ENCODE peak calls at places on chromosome 15, in ten cellular contexts. One of them, this sample, is unnamed.
A peak's percentile ranks its signal among the peaks of the same experiment; 100 is the strongest.

GRCh38 chr15:43828061-43828657 is 1.4 kb downstream of the WDR76 start:
- DNase-seq in Peyer's patch: no peak
- DNase-seq in Panc1: no peak
- DNase-seq in retinal pigment epithelial cell: no peak
- DNase-seq in thoracic aorta: no peak
- DNase-seq in heart left ventricle: no peak
- DNase-seq in testis: no peak
- DNase-seq in foreskin fibroblast: peak; percentile 3
- DNase-seq in choroid plexus epithelial cell: peak; percentile 21
- DNase-seq in fibroblast of lung: peak; percentile 15
- DNase-seq in this sample: no peak

GRCh38 chr15:69085325-69086081 is 71.0 kb downstream of the NOX5 start:
- DNase-seq in Peyer's patch: no peak
- DNase-seq in Panc1: no peak
- DNase-seq in retinal pigment epithelial cell: no peak
- DNase-seq in thoracic aorta: no peak
- DNase-seq in heart left ventricle: no peak
- DNase-seq in testis: no peak
- DNase-seq in foreskin fibroblast: no peak
- DNase-seq in choroid plexus epithelial cell: no peak
- DNase-seq in fibroblast of lung: no peak
- DNase-seq in this sample: no peak

GRCh38 chr15:88690331-88690730 is 51.5 kb downstream of the ISG20 start:
- DNase-seq in Peyer's patch: no peak
- DNase-seq in Panc1: no peak
- DNase-seq in retinal pigment epithelial cell: no peak
- DNase-seq in thoracic aorta: no peak
- DNase-seq in heart left ventricle: no peak
- DNase-seq in testis: no peak
- DNase-seq in foreskin fibroblast: no peak
- DNase-seq in choroid plexus epithelial cell: no peak
- DNase-seq in fibroblast of lung: no peak
- DNase-seq in this sample: peak; percentile 37

GRCh38 chr15:47293763-47294162 is 423.5 kb upstream of the SEMA6D start:
- DNase-seq in Peyer's patch: no peak
- DNase-seq in Panc1: no peak
- DNase-seq in retinal pigment epithelial cell: peak; percentile 97
- DNase-seq in thoracic aorta: no peak
- DNase-seq in heart left ventricle: peak; percentile 50
- DNase-seq in testis: peak; percentile 82
- DNase-seq in foreskin fibroblast: peak; percentile 86
- DNase-seq in choroid plexus epithelial cell: peak; percentile 98
- DNase-seq in fibroblast of lung: peak; percentile 99
- DNase-seq in this sample: peak; percentile 70

GRCh38 chr15:59396211-59396610 is 23.5 kb upstream of the MYO1E start:
- DNase-seq in Peyer's patch: no peak
- DNase-seq in Panc1: no peak
- DNase-seq in retinal pigment epithelial cell: no peak
- DNase-seq in thoracic aorta: no peak
- DNase-seq in heart left ventricle: no peak
- DNase-seq in testis: no peak
- DNase-seq in foreskin fibroblast: no peak
- DNase-seq in choroid plexus epithelial cell: no peak
- DNase-seq in fibroblast of lung: no peak
- DNase-seq in this sample: peak; percentile 19

GRCh38 chr15:62591842-62592838 is 427.1 kb upstream of the C2CD4B start:
- DNase-seq in Peyer's patch: no peak
- DNase-seq in Panc1: no peak
- DNase-seq in retinal pigment epithelial cell: no peak
- DNase-seq in thoracic aorta: no peak
- DNase-seq in heart left ventricle: no peak
- DNase-seq in testis: no peak
- DNase-seq in foreskin fibroblast: no peak
- DNase-seq in choroid plexus epithelial cell: peak; percentile 28
- DNase-seq in fibroblast of lung: no peak
- DNase-seq in this sample: peak; percentile 9

GRCh38 chr15:89775815-89776214 is 317 bp upstream of the MESP2 start:
- DNase-seq in Peyer's patch: no peak
- DNase-seq in Panc1: no peak
- DNase-seq in retinal pigment epithelial cell: no peak
- DNase-seq in thoracic aorta: no peak
- DNase-seq in heart left ventricle: no peak
- DNase-seq in testis: no peak
- DNase-seq in foreskin fibroblast: no peak
- DNase-seq in choroid plexus epithelial cell: no peak
- DNase-seq in fibroblast of lung: no peak
- DNase-seq in this sample: no peak

GRCh38 chr15:61828860-61829513 is 231.3 kb downstream of the VPS13C start:
- DNase-seq in Peyer's patch: no peak
- DNase-seq in Panc1: no peak
- DNase-seq in retinal pigment epithelial cell: no peak
- DNase-seq in thoracic aorta: no peak
- DNase-seq in heart left ventricle: no peak
- DNase-seq in testis: no peak
- DNase-seq in foreskin fibroblast: no peak
- DNase-seq in choroid plexus epithelial cell: no peak
- DNase-seq in fibroblast of lung: peak; percentile 42
- DNase-seq in this sample: no peak

GRCh38 chr15:93716615-93717221 is 514.6 kb upstream of the MCTP2 start:
- DNase-seq in Peyer's patch: no peak
- DNase-seq in Panc1: no peak
- DNase-seq in retinal pigment epithelial cell: no peak
- DNase-seq in thoracic aorta: no peak
- DNase-seq in heart left ventricle: no peak
- DNase-seq in testis: no peak
- DNase-seq in foreskin fibroblast: no peak
- DNase-seq in choroid plexus epithelial cell: no peak
- DNase-seq in fibroblast of lung: no peak
- DNase-seq in this sample: peak; percentile 16

GRCh38 chr15:67805008-67805681 is 20.2 kb upstream of the SKOR1 start:
- DNase-seq in Peyer's patch: no peak
- DNase-seq in Panc1: no peak
- DNase-seq in retinal pigment epithelial cell: no peak
- DNase-seq in thoracic aorta: no peak
- DNase-seq in heart left ventricle: no peak
- DNase-seq in testis: no peak
- DNase-seq in foreskin fibroblast: no peak
- DNase-seq in choroid plexus epithelial cell: no peak
- DNase-seq in fibroblast of lung: no peak
- DNase-seq in this sample: no peak

GRCh38 chr15:72838311-72838731 is 54.8 kb upstream of the ADPGK start:
- DNase-seq in Peyer's patch: no peak
- DNase-seq in Panc1: no peak
- DNase-seq in retinal pigment epithelial cell: no peak
- DNase-seq in thoracic aorta: peak; percentile 22
- DNase-seq in heart left ventricle: no peak
- DNase-seq in testis: peak; percentile 15
- DNase-seq in foreskin fibroblast: no peak
- DNase-seq in choroid plexus epithelial cell: peak; percentile 68
- DNase-seq in fibroblast of lung: peak; percentile 1
- DNase-seq in this sample: no peak

GRCh38 chr15:97881568-97881967 is 78.9 kb upstream of the ARRDC4 start:
- DNase-seq in Peyer's patch: no peak
- DNase-seq in Panc1: no peak
- DNase-seq in retinal pigment epithelial cell: no peak
- DNase-seq in thoracic aorta: no peak
- DNase-seq in heart left ventricle: no peak
- DNase-seq in testis: no peak
- DNase-seq in foreskin fibroblast: no peak
- DNase-seq in choroid plexus epithelial cell: no peak
- DNase-seq in fibroblast of lung: no peak
- DNase-seq in this sample: no peak
- TF ChIP-seq CTCF in Peyer's patch: no peak
- TF ChIP-seq CTCF in Panc1: no peak
- TF ChIP-seq CTCF in retinal pigment epithelial cell: no peak
- TF ChIP-seq CTCF in thoracic aorta: no peak
- TF ChIP-seq CTCF in heart left ventricle: no peak
- TF ChIP-seq CTCF in testis: no peak
- TF ChIP-seq CTCF in foreskin fibroblast: no peak
- TF ChIP-seq CTCF in choroid plexus epithelial cell: no peak
- TF ChIP-seq CTCF in fibroblast of lung: no peak
- TF ChIP-seq CTCF in this sample: no peak

DNA sequence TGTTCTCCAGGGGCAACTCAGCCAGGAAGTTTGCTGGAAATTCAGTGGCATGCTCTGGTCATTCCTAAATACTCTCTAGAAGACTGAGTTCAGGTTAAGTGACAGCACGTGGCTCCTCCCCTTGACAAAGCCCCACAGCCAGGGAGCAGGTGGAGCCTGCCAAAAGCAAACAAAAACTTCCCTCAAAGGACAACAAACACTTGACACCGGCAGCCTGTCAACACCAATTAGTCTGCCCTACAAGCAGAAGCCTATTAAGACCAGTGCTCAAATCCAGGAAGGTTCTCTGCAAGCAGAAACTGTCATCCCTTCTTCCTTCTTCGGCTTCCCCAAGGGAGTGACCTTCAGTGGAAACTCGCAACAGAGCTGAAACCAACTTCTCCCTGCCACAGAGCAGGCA is 5.0 kb downstream of the MEX3B start:
- DNase-seq in Peyer's patch: no peak
- DNase-seq in Panc1: no peak
- DNase-seq in retinal pigment epithelial cell: no peak
- DNase-seq in thoracic aorta: no peak
- DNase-seq in heart left ventricle: no peak
- DNase-seq in testis: peak; percentile 41
- DNase-seq in foreskin fibroblast: no peak
- DNase-seq in choroid plexus epithelial cell: no peak
- DNase-seq in fibroblast of lung: no peak
- DNase-seq in this sample: no peak
- H3K4me3 ChIP-seq in Peyer's patch: no peak overlapping the region
- H3K4me3 ChIP-seq in Panc1: no peak overlapping the region
- H3K4me3 ChIP-seq in retinal pigment epithelial cell: no peak overlapping the region
- H3K4me3 ChIP-seq in thoracic aorta: no peak overlapping the region
- H3K4me3 ChIP-seq in heart left ventricle: no peak overlapping the region
- H3K4me3 ChIP-seq in testis: no peak overlapping the region
- H3K4me3 ChIP-seq in foreskin fibroblast: no peak overlapping the region
- H3K4me3 ChIP-seq in choroid plexus epithelial cell: no peak overlapping the region
- H3K4me3 ChIP-seq in fibroblast of lung: no peak overlapping the region
- H3K4me3 ChIP-seq in this sample: no peak overlapping the region

GRCh38 chr15:100918690-100919480 is at the start of gene LRRK1:
- DNase-seq in Peyer's patch: peak; percentile 53
- DNase-seq in Panc1: no peak
- DNase-seq in retinal pigment epithelial cell: no peak
- DNase-seq in thoracic aorta: no peak
- DNase-seq in heart left ventricle: peak; percentile 52
- DNase-seq in testis: no peak
- DNase-seq in foreskin fibroblast: peak; percentile 46
- DNase-seq in choroid plexus epithelial cell: peak; percentile 48
- DNase-seq in fibroblast of lung: peak; percentile 38
- DNase-seq in this sample: peak; percentile 55

GRCh38 chr15:100918034-100918689 is 995 bp upstream of the LRRK1 start:
- DNase-seq in Peyer's patch: peak; percentile 74
- DNase-seq in Panc1: peak; percentile 55
- DNase-seq in retinal pigment epithelial cell: no peak
- DNase-seq in thoracic aorta: peak; percentile 32
- DNase-seq in heart left ventricle: peak; percentile 80
- DNase-seq in testis: peak; percentile 81
- DNase-seq in foreskin fibroblast: peak; percentile 73
- DNase-seq in choroid plexus epithelial cell: peak; percentile 71
- DNase-seq in fibroblast of lung: peak; percentile 65
- DNase-seq in this sample: peak; percentile 85

GRCh38 chr15:100913961-100914360 is 5.2 kb upstream of the LRRK1 start:
- DNase-seq in Peyer's patch: no peak
- DNase-seq in Panc1: no peak
- DNase-seq in retinal pigment epithelial cell: no peak
- DNase-seq in thoracic aorta: no peak
- DNase-seq in heart left ventricle: no peak
- DNase-seq in testis: peak; percentile 67
- DNase-seq in foreskin fibroblast: no peak
- DNase-seq in choroid plexus epithelial cell: no peak
- DNase-seq in fibroblast of lung: peak; percentile 29
- DNase-seq in this sample: no peak

GRCh38 chr15:100911086-100911485 is 8.1 kb upstream of the LRRK1 start:
- DNase-seq in Peyer's patch: no peak
- DNase-seq in Panc1: no peak
- DNase-seq in retinal pigment epithelial cell: no peak
- DNase-seq in thoracic aorta: no peak
- DNase-seq in heart left ventricle: no peak
- DNase-seq in testis: no peak
- DNase-seq in foreskin fibroblast: no peak
- DNase-seq in choroid plexus epithelial cell: no peak
- DNase-seq in fibroblast of lung: no peak
- DNase-seq in this sample: no peak

DNA sequence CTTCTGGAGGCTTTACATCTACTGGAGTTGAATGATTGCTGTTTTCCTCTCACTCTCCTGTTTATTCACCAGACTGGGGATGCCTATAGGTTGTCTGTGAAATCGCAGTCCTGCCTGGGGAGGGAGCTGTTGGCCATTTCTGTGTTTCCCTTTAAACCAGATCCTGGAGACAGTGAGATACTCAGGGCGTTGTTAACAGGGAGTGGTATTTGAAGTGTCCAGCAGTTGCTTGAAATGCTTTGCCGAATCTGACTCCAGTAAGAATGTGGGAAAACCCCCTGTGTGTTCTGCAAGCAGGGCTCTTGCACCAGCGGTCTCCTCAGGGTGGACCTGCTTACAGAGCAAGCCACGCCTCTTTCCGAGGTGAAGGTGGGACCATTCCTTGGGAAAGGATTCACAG is 4.3 kb upstream of the LRRK1 start:
- DNase-seq in Peyer's patch: no peak
- DNase-seq in Panc1: no peak
- DNase-seq in retinal pigment epithelial cell: no peak
- DNase-seq in thoracic aorta: no peak
- DNase-seq in heart left ventricle: no peak
- DNase-seq in testis: no peak
- DNase-seq in foreskin fibroblast: no peak
- DNase-seq in choroid plexus epithelial cell: peak; percentile 31
- DNase-seq in fibroblast of lung: peak; percentile 15
- DNase-seq in this sample: peak; percentile 59
- TF ChIP-seq CTCF in Peyer's patch: no peak
- TF ChIP-seq CTCF in Panc1: peak; percentile 21
- TF ChIP-seq CTCF in retinal pigment epithelial cell: peak; percentile 13
- TF ChIP-seq CTCF in thoracic aorta: no peak
- TF ChIP-seq CTCF in heart left ventricle: no peak
- TF ChIP-seq CTCF in testis: no peak
- TF ChIP-seq CTCF in foreskin fibroblast: no peak
- TF ChIP-seq CTCF in choroid plexus epithelial cell: peak; percentile 35
- TF ChIP-seq CTCF in fibroblast of lung: peak; percentile 38
- TF ChIP-seq CTCF in this sample: peak; percentile 52

DNA sequence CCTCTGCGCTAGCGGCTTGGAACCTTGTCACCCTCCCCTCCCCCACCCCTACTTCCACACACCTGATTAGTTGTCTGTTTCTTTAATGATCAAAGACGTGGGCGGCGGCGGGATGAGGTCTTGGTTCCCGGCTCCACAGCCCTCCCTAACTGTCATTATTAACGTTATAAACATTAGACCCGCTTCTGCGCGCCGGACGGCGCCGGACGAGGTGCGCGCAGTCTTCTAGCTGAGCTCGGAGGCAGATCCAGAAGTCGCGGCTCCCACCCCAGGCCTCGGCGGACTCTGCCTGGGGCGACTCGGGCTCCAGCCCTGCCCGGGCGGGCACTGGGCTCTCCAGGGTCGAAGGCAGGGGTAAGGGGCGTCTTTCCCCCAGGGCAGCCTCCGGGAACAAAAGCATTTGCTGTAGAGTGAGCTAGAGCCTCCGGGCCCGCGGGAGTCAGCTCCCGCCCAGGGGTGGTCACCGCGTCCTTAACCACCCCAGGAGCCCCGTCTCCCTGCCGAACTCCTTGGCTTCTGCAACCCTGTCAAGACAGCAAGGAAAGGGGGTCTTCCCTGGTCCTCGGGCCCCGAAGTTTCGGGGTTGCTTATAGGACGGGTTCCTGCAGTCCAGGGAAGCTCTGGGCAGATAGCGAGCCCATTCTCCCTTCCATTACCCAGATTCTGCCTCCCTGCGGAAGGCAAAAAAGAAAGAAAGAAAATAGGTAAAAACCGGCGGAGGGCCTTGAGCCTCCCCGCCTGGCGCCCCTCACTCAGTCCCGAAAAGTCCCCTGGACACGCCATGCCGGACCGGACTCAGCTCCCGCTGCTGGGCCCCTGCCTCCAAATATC is 2.2 kb upstream of the ISLR2 start:
- DNase-seq in Peyer's patch: peak; percentile 15
- DNase-seq in Panc1: no peak
- DNase-seq in retinal pigment epithelial cell: no peak
- DNase-seq in thoracic aorta: no peak
- DNase-seq in heart left ventricle: peak; percentile 46
- DNase-seq in testis: no peak
- DNase-seq in foreskin fibroblast: no peak
- DNase-seq in choroid plexus epithelial cell: no peak
- DNase-seq in fibroblast of lung: peak; percentile 22
- DNase-seq in this sample: no peak
- H3K4me3 ChIP-seq in Peyer's patch: peak overlapping the region; percentile 35
- H3K4me3 ChIP-seq in Panc1: peak overlapping the region; percentile 63
- H3K4me3 ChIP-seq in retinal pigment epithelial cell: peak overlapping the region; percentile 33
- H3K4me3 ChIP-seq in thoracic aorta: peak overlapping the region; percentile 65
- H3K4me3 ChIP-seq in heart left ventricle: peak overlapping the region; percentile 64
- H3K4me3 ChIP-seq in testis: peak overlapping the region; percentile 43
- H3K4me3 ChIP-seq in foreskin fibroblast: peak overlapping the region; percentile 41
- H3K4me3 ChIP-seq in choroid plexus epithelial cell: peak overlapping the region; percentile 51
- H3K4me3 ChIP-seq in fibroblast of lung: peak overlapping the region; percentile 2
- H3K4me3 ChIP-seq in this sample: no peak overlapping the region